ENCODE peak calls at places on chromosomes 1 and 21, in seven cellular contexts. One of them, this sample, is unnamed.

GRCh38 chr1:8120693-8121260 is 94.7 kb upstream of the ERRFI1 start:
- DNase-seq in ecto neural progenitor cell: no peak
- DNase-seq in NCI-H1092: no peak
- DNase-seq in stimulated activated CD8-positive, alpha-beta memory T cell treated with anti-CD3 and anti-CD28 coated beads, Interleukin-15, amount 100 ng/mL, for 4 hours: no peak
- DNase-seq in T-helper 1 cell: no peak
- DNase-seq in heart left ventricle: no peak
- DNase-seq in adrenal gland: no peak
- DNase-seq in this sample: no peak

GRCh38 chr1:91282695-91283420 is 121.8 kb downstream of the HFM1 start:
- DNase-seq in ecto neural progenitor cell: peak
- DNase-seq in NCI-H1092: peak
- DNase-seq in stimulated activated CD8-positive, alpha-beta memory T cell treated with anti-CD3 and anti-CD28 coated beads, Interleukin-15, amount 100 ng/mL, for 4 hours: no peak
- DNase-seq in T-helper 1 cell: peak
- DNase-seq in heart left ventricle: peak
- DNase-seq in adrenal gland: peak
- DNase-seq in this sample: peak

GRCh38 chr21:42829954-42830353 is 49.4 kb downstream of the WDR4 start:
- DNase-seq in ecto neural progenitor cell: no peak
- DNase-seq in NCI-H1092: no peak
- DNase-seq in stimulated activated CD8-positive, alpha-beta memory T cell treated with anti-CD3 and anti-CD28 coated beads, Interleukin-15, amount 100 ng/mL, for 4 hours: no peak
- DNase-seq in T-helper 1 cell: no peak
- DNase-seq in heart left ventricle: peak
- DNase-seq in adrenal gland: no peak
- DNase-seq in this sample: no peak

GRCh38 chr1:162397039-162397448 is 14.9 kb downstream of the SH2D1B start:
- DNase-seq in ecto neural progenitor cell: no peak
- DNase-seq in NCI-H1092: no peak
- DNase-seq in stimulated activated CD8-positive, alpha-beta memory T cell treated with anti-CD3 and anti-CD28 coated beads, Interleukin-15, amount 100 ng/mL, for 4 hours: no peak
- DNase-seq in T-helper 1 cell: no peak
- DNase-seq in heart left ventricle: no peak
- DNase-seq in adrenal gland: no peak
- DNase-seq in this sample: no peak

GRCh38 chr1:17661546-17662157 is 93.5 kb upstream of the ACTL8 start:
- DNase-seq in ecto neural progenitor cell: peak
- DNase-seq in NCI-H1092: peak
- DNase-seq in stimulated activated CD8-positive, alpha-beta memory T cell treated with anti-CD3 and anti-CD28 coated beads, Interleukin-15, amount 100 ng/mL, for 4 hours: no peak
- DNase-seq in T-helper 1 cell: peak
- DNase-seq in heart left ventricle: peak
- DNase-seq in adrenal gland: peak
- DNase-seq in this sample: peak

GRCh38 chr1:160124709-160125478 is 9.3 kb downstream of the ATP1A2 start:
- DNase-seq in ecto neural progenitor cell: no peak
- DNase-seq in NCI-H1092: no peak
- DNase-seq in stimulated activated CD8-positive, alpha-beta memory T cell treated with anti-CD3 and anti-CD28 coated beads, Interleukin-15, amount 100 ng/mL, for 4 hours: no peak
- DNase-seq in T-helper 1 cell: no peak
- DNase-seq in heart left ventricle: no peak
- DNase-seq in adrenal gland: peak
- DNase-seq in this sample: no peak

GRCh38 chr1:66012076-66012769 is 219.5 kb downstream of the PDE4B start:
- DNase-seq in ecto neural progenitor cell: no peak
- DNase-seq in NCI-H1092: no peak
- DNase-seq in stimulated activated CD8-positive, alpha-beta memory T cell treated with anti-CD3 and anti-CD28 coated beads, Interleukin-15, amount 100 ng/mL, for 4 hours: no peak
- DNase-seq in T-helper 1 cell: no peak
- DNase-seq in heart left ventricle: no peak
- DNase-seq in adrenal gland: no peak
- DNase-seq in this sample: no peak

GRCh38 chr1:97764991-97765390 is 155.8 kb downstream of the DPYD start:
- DNase-seq in ecto neural progenitor cell: no peak
- DNase-seq in NCI-H1092: no peak
- DNase-seq in stimulated activated CD8-positive, alpha-beta memory T cell treated with anti-CD3 and anti-CD28 coated beads, Interleukin-15, amount 100 ng/mL, for 4 hours: no peak
- DNase-seq in T-helper 1 cell: no peak
- DNase-seq in heart left ventricle: no peak
- DNase-seq in adrenal gland: no peak
- DNase-seq in this sample: no peak

GRCh38 chr1:192747942-192748341 is 60.9 kb upstream of the RGS2 start:
- DNase-seq in ecto neural progenitor cell: no peak
- DNase-seq in NCI-H1092: no peak
- DNase-seq in stimulated activated CD8-positive, alpha-beta memory T cell treated with anti-CD3 and anti-CD28 coated beads, Interleukin-15, amount 100 ng/mL, for 4 hours: no peak
- DNase-seq in T-helper 1 cell: no peak
- DNase-seq in heart left ventricle: no peak
- DNase-seq in adrenal gland: no peak
- DNase-seq in this sample: no peak

GRCh38 chr21:42580076-42580792 is 66.6 kb downstream of the SLC37A1 start:
- DNase-seq in ecto neural progenitor cell: no peak
- DNase-seq in NCI-H1092: peak
- DNase-seq in stimulated activated CD8-positive, alpha-beta memory T cell treated with anti-CD3 and anti-CD28 coated beads, Interleukin-15, amount 100 ng/mL, for 4 hours: no peak
- DNase-seq in T-helper 1 cell: peak
- DNase-seq in heart left ventricle: no peak
- DNase-seq in adrenal gland: peak
- DNase-seq in this sample: no peak

GRCh38 chr1:58909162-58909560 is 125.3 kb upstream of the JUN start:
- DNase-seq in ecto neural progenitor cell: peak
- DNase-seq in NCI-H1092: no peak
- DNase-seq in stimulated activated CD8-positive, alpha-beta memory T cell treated with anti-CD3 and anti-CD28 coated beads, Interleukin-15, amount 100 ng/mL, for 4 hours: no peak
- DNase-seq in T-helper 1 cell: no peak
- DNase-seq in heart left ventricle: no peak
- DNase-seq in adrenal gland: no peak
- DNase-seq in this sample: no peak

GRCh38 chr1:161763522-161764098 is 2.5 kb upstream of the ATF6 start:
- DNase-seq in ecto neural progenitor cell: no peak
- DNase-seq in NCI-H1092: no peak
- DNase-seq in stimulated activated CD8-positive, alpha-beta memory T cell treated with anti-CD3 and anti-CD28 coated beads, Interleukin-15, amount 100 ng/mL, for 4 hours: no peak
- DNase-seq in T-helper 1 cell: peak
- DNase-seq in heart left ventricle: no peak
- DNase-seq in adrenal gland: no peak
- DNase-seq in this sample: peak

GRCh38 chr1:27522860-27523665 is 33.1 kb upstream of the WASF2 start:
- DNase-seq in ecto neural progenitor cell: no peak
- DNase-seq in NCI-H1092: peak
- DNase-seq in stimulated activated CD8-positive, alpha-beta memory T cell treated with anti-CD3 and anti-CD28 coated beads, Interleukin-15, amount 100 ng/mL, for 4 hours: no peak
- DNase-seq in T-helper 1 cell: peak
- DNase-seq in heart left ventricle: peak
- DNase-seq in adrenal gland: no peak
- DNase-seq in this sample: no peak

GRCh38 chr21:17612023-17612564 is 607 bp downstream of the BTG3 start:
- DNase-seq in ecto neural progenitor cell: no peak
- DNase-seq in NCI-H1092: no peak
- DNase-seq in stimulated activated CD8-positive, alpha-beta memory T cell treated with anti-CD3 and anti-CD28 coated beads, Interleukin-15, amount 100 ng/mL, for 4 hours: peak
- DNase-seq in T-helper 1 cell: peak
- DNase-seq in heart left ventricle: peak
- DNase-seq in adrenal gland: peak
- DNase-seq in this sample: no peak

GRCh38 chr21:32371913-32372314 is 20.9 kb downstream of the URB1 start:
- DNase-seq in ecto neural progenitor cell: no peak
- DNase-seq in NCI-H1092: no peak
- DNase-seq in stimulated activated CD8-positive, alpha-beta memory T cell treated with anti-CD3 and anti-CD28 coated beads, Interleukin-15, amount 100 ng/mL, for 4 hours: no peak
- DNase-seq in T-helper 1 cell: no peak
- DNase-seq in heart left ventricle: no peak
- DNase-seq in adrenal gland: peak
- DNase-seq in this sample: no peak

GRCh38 chr1:202656951-202657646 is 53.2 kb downstream of the SYT2 start:
- DNase-seq in ecto neural progenitor cell: peak
- DNase-seq in NCI-H1092: no peak
- DNase-seq in stimulated activated CD8-positive, alpha-beta memory T cell treated with anti-CD3 and anti-CD28 coated beads, Interleukin-15, amount 100 ng/mL, for 4 hours: no peak
- DNase-seq in T-helper 1 cell: no peak
- DNase-seq in heart left ventricle: no peak
- DNase-seq in adrenal gland: no peak
- DNase-seq in this sample: no peak

GRCh38 chr1:20439282-20439681 is 46.7 kb downstream of the CAMK2N1 start:
- DNase-seq in ecto neural progenitor cell: no peak
- DNase-seq in NCI-H1092: no peak
- DNase-seq in stimulated activated CD8-positive, alpha-beta memory T cell treated with anti-CD3 and anti-CD28 coated beads, Interleukin-15, amount 100 ng/mL, for 4 hours: no peak
- DNase-seq in T-helper 1 cell: no peak
- DNase-seq in heart left ventricle: no peak
- DNase-seq in adrenal gland: no peak
- DNase-seq in this sample: no peak

GRCh38 chr1:33152685-33153432 is 29.0 kb downstream of the TRIM62 start:
- DNase-seq in ecto neural progenitor cell: peak
- DNase-seq in NCI-H1092: peak
- DNase-seq in stimulated activated CD8-positive, alpha-beta memory T cell treated with anti-CD3 and anti-CD28 coated beads, Interleukin-15, amount 100 ng/mL, for 4 hours: no peak
- DNase-seq in T-helper 1 cell: no peak
- DNase-seq in heart left ventricle: peak
- DNase-seq in adrenal gland: peak
- DNase-seq in this sample: no peak

GRCh38 chr1:19062258-19063029 is 106.0 kb upstream of the IFFO2 start:
- DNase-seq in ecto neural progenitor cell: no peak
- DNase-seq in NCI-H1092: no peak
- DNase-seq in stimulated activated CD8-positive, alpha-beta memory T cell treated with anti-CD3 and anti-CD28 coated beads, Interleukin-15, amount 100 ng/mL, for 4 hours: no peak
- DNase-seq in T-helper 1 cell: no peak
- DNase-seq in heart left ventricle: no peak
- DNase-seq in adrenal gland: no peak
- DNase-seq in this sample: no peak

GRCh38 chr1:64570267-64570666 is 100.3 kb downstream of the CACHD1 start:
- DNase-seq in ecto neural progenitor cell: no peak
- DNase-seq in NCI-H1092: no peak
- DNase-seq in stimulated activated CD8-positive, alpha-beta memory T cell treated with anti-CD3 and anti-CD28 coated beads, Interleukin-15, amount 100 ng/mL, for 4 hours: no peak
- DNase-seq in T-helper 1 cell: no peak
- DNase-seq in heart left ventricle: no peak
- DNase-seq in adrenal gland: no peak
- DNase-seq in this sample: no peak

GRCh38 chr21:26717146-26717739 is 128.0 kb downstream of the ADAMTS1 start:
- DNase-seq in ecto neural progenitor cell: no peak
- DNase-seq in NCI-H1092: no peak
- DNase-seq in stimulated activated CD8-positive, alpha-beta memory T cell treated with anti-CD3 and anti-CD28 coated beads, Interleukin-15, amount 100 ng/mL, for 4 hours: no peak
- DNase-seq in T-helper 1 cell: no peak
- DNase-seq in heart left ventricle: no peak
- DNase-seq in adrenal gland: no peak
- DNase-seq in this sample: no peak

GRCh38 chr1:21436488-21437340 is 3.2 kb upstream of the NBPF3 start:
- DNase-seq in ecto neural progenitor cell: peak
- DNase-seq in NCI-H1092: no peak
- DNase-seq in stimulated activated CD8-positive, alpha-beta memory T cell treated with anti-CD3 and anti-CD28 coated beads, Interleukin-15, amount 100 ng/mL, for 4 hours: no peak
- DNase-seq in T-helper 1 cell: no peak
- DNase-seq in heart left ventricle: no peak
- DNase-seq in adrenal gland: peak
- DNase-seq in this sample: no peak

This sample was measured in memory B cell.